ENCODE peak calls at places on chromosomes 16 and 17, in ten cellular contexts. J is B cell; F is activated CD8-positive, alpha-beta T cell treated with anti-CD3 and anti-CD28 coated beads for 36 hours; S is GM23338; R is thoracic aorta; T is MM.1S; P is neural crest cell; M is mammary epithelial cell; O is natural killer cell; W is ascending aorta. Y is an unnamed sample.

GRCh38 chr17:8175795-8176196 is 384 bp downstream of the TMEM107 start:
- DNase-seq in J (no peak), F (peak), S (no peak), R (no peak), T (no peak), P (no peak), M (no peak), O (no peak), W (no peak), Y (peak)

GRCh38 chr17:68600123-68600880 is 865 bp downstream of the FAM20A start:
- DNase-seq in J (peak), F (peak), S (peak), R (no peak), T (no peak), P (peak), M (peak), O (no peak), W (no peak), Y (no peak)

GRCh38 chr16:21001262-21001661 is 100.7 kb downstream of the LYRM1 start:
- DNase-seq in J (no peak), F (peak), S (peak), R (no peak), T (peak), P (no peak), M (no peak), O (no peak), W (no peak), Y (peak)

GRCh38 chr16:52182840-52183239 is 364.1 kb downstream of the TOX3 start:
- DNase-seq in J (no peak), F (no peak), S (no peak), R (no peak), T (no peak), P (no peak), M (no peak), O (no peak), W (no peak), Y (no peak)

GRCh38 chr17:56142325-56142724 is 10.9 kb upstream of the ANKFN1 start:
- DNase-seq in J (no peak), F (no peak), S (no peak), R (no peak), T (no peak), P (no peak), M (peak), O (no peak), W (peak), Y (no peak)

GRCh38 chr16:22055881-22056280 is 36.5 kb upstream of the VWA3A start:
- DNase-seq in J (no peak), F (no peak), S (peak), R (no peak), T (no peak), P (no peak), M (no peak), O (no peak), W (no peak), Y (no peak)

GRCh38 chr16:31073073-31073822 is 792 bp downstream of the ZNF668 start:
- DNase-seq in J (peak), F (peak), S (peak), R (peak), T (peak), P (peak), M (peak), O (peak), W (peak), Y (peak)

GRCh38 chr16:68306633-68307032 is 4.1 kb downstream of the SLC7A6OS start:
- DNase-seq in J (no peak), F (no peak), S (no peak), R (no peak), T (no peak), P (no peak), M (no peak), O (no peak), W (no peak), Y (no peak)

GRCh38 chr16:23362460-23363317 is 60.6 kb downstream of the SCNN1B start:
- DNase-seq in J (no peak), F (no peak), S (no peak), R (no peak), T (no peak), P (no peak), M (peak), O (no peak), W (no peak), Y (peak)

GRCh38 chr17:39200957-39201510 is 951 bp downstream of the RPL19 start:
- DNase-seq in J (no peak), F (no peak), S (no peak), R (no peak), T (peak), P (no peak), M (no peak), O (no peak), W (no peak), Y (no peak)

GRCh38 chr17:74778960-74779359 is 2.8 kb upstream of the NAT9 start:
- DNase-seq in J (no peak), F (no peak), S (no peak), R (no peak), T (no peak), P (no peak), M (no peak), O (no peak), W (no peak), Y (no peak)

GRCh38 chr17:19410101-19410500 is 931 bp upstream of the RNF112 start:
- DNase-seq in J (no peak), F (no peak), S (no peak), R (no peak), T (no peak), P (no peak), M (no peak), O (no peak), W (no peak), Y (no peak)

GRCh38 chr16:67951485-67951884 is 7.6 kb upstream of the LCAT start:
- DNase-seq in J (no peak), F (no peak), S (no peak), R (no peak), T (no peak), P (no peak), M (no peak), O (no peak), W (no peak), Y (no peak)

GRCh38 chr16:89958068-89958467 is 9.5 kb downstream of the DEF8 start:
- DNase-seq in J (no peak), F (no peak), S (peak), R (no peak), T (no peak), P (peak), M (no peak), O (no peak), W (no peak), Y (no peak)

GRCh38 chr16:85350973-85351372 is 238.7 kb upstream of the CIBAR2 start:
- DNase-seq in J (no peak), F (no peak), S (no peak), R (peak), T (no peak), P (no peak), M (peak), O (no peak), W (peak), Y (peak)

GRCh38 chr17:32971171-32971570 is 20.5 kb upstream of the SPACA3 start:
- DNase-seq in J (no peak), F (peak), S (no peak), R (no peak), T (peak), P (no peak), M (peak), O (no peak), W (no peak), Y (no peak)

GRCh38 chr17:27878776-27879562 is 14.2 kb downstream of the LYRM9 start:
- DNase-seq in J (no peak), F (peak), S (no peak), R (no peak), T (no peak), P (no peak), M (no peak), O (no peak), W (no peak), Y (no peak)

GRCh38 chr17:78013683-78014467 is 55.4 kb downstream of the TNRC6C start:
- DNase-seq in J (peak), F (peak), S (peak), R (no peak), T (peak), P (peak), M (peak), O (no peak), W (peak), Y (peak)

GRCh38 chr17:61574542-61575351 is 16.3 kb downstream of the NACA2 start:
- DNase-seq in J (no peak), F (peak), S (peak), R (no peak), T (no peak), P (peak), M (peak), O (no peak), W (no peak), Y (peak)

GRCh38 chr17:80708497-80708896 is 163.9 kb downstream of the RPTOR start:
- DNase-seq in J (no peak), F (no peak), S (no peak), R (no peak), T (no peak), P (no peak), M (no peak), O (no peak), W (no peak), Y (no peak)

GRCh38 chr17:13544292-13544691 is 57.4 kb downstream of the HS3ST3A1 start:
- DNase-seq in J (no peak), F (no peak), S (no peak), R (no peak), T (no peak), P (no peak), M (peak), O (no peak), W (no peak), Y (no peak)

GRCh38 chr17:14864127-14864526 is 401.0 kb downstream of the PMP22 start:
- DNase-seq in J (no peak), F (no peak), S (no peak), R (no peak), T (no peak), P (no peak), M (no peak), O (no peak), W (no peak), Y (no peak)

GRCh38 chr17:62901544-62901943 is 64.5 kb upstream of the TANC2 start:
- DNase-seq in J (no peak), F (no peak), S (no peak), R (no peak), T (no peak), P (no peak), M (no peak), O (no peak), W (no peak), Y (no peak)

GRCh38 chr16:66357523-66357928 is 9.0 kb upstream of the CDH5 start:
- DNase-seq in J (peak), F (peak), S (peak), R (no peak), T (peak), P (peak), M (peak), O (no peak), W (peak), Y (peak)

GRCh38 chr16:55370762-55371482 is 46.9 kb downstream of the IRX6 start:
- DNase-seq in J (no peak), F (peak), S (peak), R (peak), T (peak), P (peak), M (peak), O (no peak), W (peak), Y (peak)
- TF ChIP-seq CTCF in J (peak), F (no peak), S (peak), R (peak), T (peak), P (peak), M (peak), O (no peak), W (peak), Y (no peak)

GRCh38 chr17:1147664-1148063 is 32.1 kb downstream of the ABR start:
- DNase-seq in J (no peak), F (no peak), S (peak), R (no peak), T (peak), P (peak), M (peak), O (no peak), W (peak), Y (peak)
- TF ChIP-seq CTCF in J (no peak), F (no peak), S (peak), R (peak), T (peak), P (peak), M (peak), O (no peak), W (peak), Y (peak)

GRCh38 chr17:36867716-36868115 is 69.6 kb upstream of the LHX1 start:
- DNase-seq in J (no peak), F (no peak), S (no peak), R (no peak), T (no peak), P (no peak), M (no peak), O (no peak), W (no peak), Y (no peak)

GRCh38 chr17:36864827-36865320 is 72.4 kb upstream of the LHX1 start:
- DNase-seq in J (no peak), F (no peak), S (no peak), R (no peak), T (no peak), P (no peak), M (no peak), O (no peak), W (no peak), Y (no peak)

GRCh38 chr17:36869856-36870617 is 67.2 kb upstream of the LHX1 start:
- DNase-seq in J (no peak), F (no peak), S (peak), R (no peak), T (no peak), P (no peak), M (peak), O (no peak), W (no peak), Y (no peak)

GRCh38 chr17:36869441-36869840 is 67.8 kb upstream of the LHX1 start:
- DNase-seq in J (no peak), F (no peak), S (no peak), R (no peak), T (no peak), P (no peak), M (no peak), O (no peak), W (no peak), Y (no peak)

GRCh38 chr17:36870618-36871002 is 66.7 kb upstream of the LHX1 start:
- DNase-seq in J (no peak), F (no peak), S (peak), R (no peak), T (no peak), P (no peak), M (no peak), O (no peak), W (no peak), Y (no peak)
- TF ChIP-seq CTCF in J (no peak), F (no peak), S (peak), R (no peak), T (no peak), P (no peak), M (no peak), O (no peak), W (no peak), Y (no peak)

DNA sequence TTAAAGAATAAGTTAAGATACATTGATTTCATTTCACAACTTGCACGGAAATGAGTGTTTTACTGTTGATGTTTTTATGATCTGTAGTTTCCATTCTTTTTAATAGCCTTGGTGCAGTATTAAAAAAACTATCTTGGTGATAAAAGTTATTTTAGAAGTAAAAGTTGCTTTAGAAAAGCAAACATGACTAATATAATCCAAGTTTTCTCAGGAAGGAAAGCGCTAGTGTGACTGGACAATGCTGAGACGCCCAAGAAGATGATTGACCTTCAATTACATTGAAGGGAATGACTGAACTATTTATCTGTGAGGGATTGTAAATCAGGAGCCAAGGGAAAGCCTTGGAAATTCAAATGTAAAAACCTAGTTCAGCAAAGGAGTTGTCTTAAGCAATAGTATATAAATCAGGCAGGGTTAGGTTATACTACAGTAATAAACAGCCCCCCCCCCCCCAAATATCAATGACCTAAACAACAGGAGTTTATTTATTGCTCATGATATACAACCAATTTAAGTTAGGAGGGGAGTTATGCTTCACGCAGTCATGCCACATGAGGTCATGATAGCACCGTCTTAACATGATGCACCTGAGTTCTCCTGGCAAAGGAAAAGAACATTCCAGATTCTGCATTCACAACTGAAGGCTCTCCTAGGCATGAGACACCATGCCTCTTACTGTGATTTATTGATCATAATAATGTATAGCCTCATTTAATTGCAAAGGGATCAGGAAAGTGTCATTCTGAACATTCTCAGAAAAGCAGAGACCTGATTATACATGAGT is 443.8 kb downstream of the CDH13 start:
- DNase-seq in J (no peak), F (no peak), S (no peak), R (no peak), T (no peak), P (no peak), M (no peak), O (no peak), W (no peak), Y (no peak)
- TF ChIP-seq CTCF in J (no peak), F (no peak), S (no peak), R (no peak), T (no peak), P (no peak), M (no peak), O (no peak), W (no peak), Y (no peak)

DNA sequence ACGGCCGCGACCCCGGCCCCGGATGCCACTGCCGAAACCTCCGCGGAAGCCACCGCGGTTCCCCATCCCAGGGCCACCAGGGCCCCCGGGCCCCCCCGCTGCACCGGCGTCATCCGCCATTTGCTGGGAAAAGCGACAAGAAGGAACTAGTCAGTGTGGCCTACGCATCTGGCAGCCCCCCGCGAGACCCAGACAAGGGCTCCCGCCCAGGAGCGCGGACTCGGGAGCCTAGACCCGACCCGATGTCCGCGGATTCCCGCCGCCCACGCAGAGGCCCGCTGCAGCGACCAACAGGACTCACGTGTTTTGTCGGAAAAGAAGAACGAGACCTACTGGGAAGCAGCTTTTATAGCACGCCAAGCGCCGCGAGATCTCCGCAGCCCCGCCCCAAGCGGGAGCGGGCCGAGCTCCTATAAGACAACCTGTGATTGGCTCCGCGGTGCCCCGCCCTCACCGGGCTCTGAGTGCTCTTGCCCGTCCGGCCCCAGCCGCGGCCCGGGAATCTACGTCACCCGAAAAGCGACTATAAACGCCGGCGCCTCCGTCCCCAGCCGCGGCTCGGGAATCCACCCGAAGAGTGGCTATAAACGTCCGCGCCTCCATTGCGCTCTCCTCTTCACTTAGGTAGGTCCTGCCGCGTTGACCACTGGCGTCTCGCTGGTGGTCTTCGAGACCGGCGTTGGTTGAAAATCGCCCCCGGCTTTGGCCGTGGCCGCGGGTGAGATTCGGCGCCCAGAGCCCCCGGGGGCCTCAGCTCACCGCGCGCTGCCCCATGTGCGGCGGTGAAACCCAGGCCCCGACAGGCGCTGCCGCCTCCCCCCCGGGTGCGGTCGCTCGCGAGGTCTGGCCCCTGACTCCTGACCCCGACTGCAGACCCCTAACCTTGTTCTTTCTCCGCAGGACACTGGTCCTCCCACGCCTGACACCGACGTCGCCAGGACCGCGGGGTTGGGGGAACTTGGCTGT is at the start of gene RPS2:
- DNase-seq in J (peak), F (peak), S (peak), R (peak), T (peak), P (peak), M (peak), O (peak), W (peak), Y (peak)
- TF ChIP-seq CTCF in J (no peak), F (no peak), S (no peak), R (no peak), T (no peak), P (no peak), M (no peak), O (no peak), W (no peak), Y (no peak)

GRCh38 chr17:1170739-1171138 is 9.0 kb downstream of the ABR start:
- DNase-seq in J (no peak), F (peak), S (peak), R (no peak), T (no peak), P (no peak), M (no peak), O (no peak), W (no peak), Y (no peak)
- TF ChIP-seq CTCF in J (peak), F (peak), S (peak), R (no peak), T (peak), P (peak), M (peak), O (no peak), W (no peak), Y (no peak)

GRCh38 chr16:86508028-86508946 is 2.0 kb upstream of the FOXF1 start:
- DNase-seq in J (no peak), F (no peak), S (peak), R (no peak), T (no peak), P (no peak), M (peak), O (no peak), W (no peak), Y (no peak)

GRCh38 chr16:86511317-86512161 is 1.2 kb downstream of the FOXF1 start:
- DNase-seq in J (no peak), F (no peak), S (no peak), R (no peak), T (no peak), P (no peak), M (no peak), O (no peak), W (no peak), Y (no peak)

GRCh38 chr16:86510465-86511261 is at the start of gene FOXF1:
- DNase-seq in J (peak), F (peak), S (peak), R (no peak), T (no peak), P (no peak), M (peak), O (no peak), W (no peak), Y (no peak)

GRCh38 chr16:86508947-86509758 is 1.2 kb upstream of the FOXF1 start:
- DNase-seq in J (peak), F (no peak), S (peak), R (no peak), T (no peak), P (no peak), M (peak), O (no peak), W (no peak), Y (peak)

GRCh38 chr16:86509759-86510464 is 415 bp upstream of the FOXF1 start:
- DNase-seq in J (peak), F (no peak), S (peak), R (no peak), T (no peak), P (no peak), M (peak), O (no peak), W (no peak), Y (peak)
- TF ChIP-seq CTCF in J (no peak), F (no peak), S (no peak), R (no peak), T (no peak), P (no peak), M (no peak), O (no peak), W (no peak), Y (no peak)

GRCh38 chr16:72188512-72188911 is 16.6 kb upstream of the PMFBP1 start:
- DNase-seq in J (no peak), F (no peak), S (no peak), R (no peak), T (no peak), P (no peak), M (no peak), O (no peak), W (no peak), Y (no peak)

GRCh38 chr16:72179592-72179991 is 7.6 kb upstream of the PMFBP1 start:
- DNase-seq in J (no peak), F (no peak), S (no peak), R (no peak), T (no peak), P (no peak), M (no peak), O (no peak), W (no peak), Y (no peak)

DNA sequence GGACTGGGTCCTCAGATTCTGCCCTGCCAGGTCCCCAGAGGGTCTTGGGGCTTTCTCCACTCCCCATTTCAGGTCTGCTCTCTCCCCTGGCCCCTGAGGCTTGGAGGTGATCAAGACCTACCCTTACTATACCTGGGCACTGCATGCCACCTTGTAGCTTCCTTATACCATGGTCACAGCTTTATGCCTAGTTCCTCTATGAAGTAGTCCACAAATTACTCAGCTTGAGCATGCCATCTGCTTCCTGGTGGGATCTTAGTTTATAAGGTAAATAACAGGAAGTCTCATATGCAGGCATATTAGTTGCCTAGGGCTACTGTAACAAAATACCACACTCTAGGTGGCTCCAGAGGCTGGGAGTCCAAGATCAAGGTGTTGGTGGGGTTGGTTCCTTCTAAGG is 11.0 kb upstream of the PMFBP1 start:
- DNase-seq in J (no peak), F (no peak), S (no peak), R (no peak), T (no peak), P (no peak), M (no peak), O (no peak), W (no peak), Y (no peak)
- TF ChIP-seq CTCF in J (no peak), F (no peak), S (no peak), R (no peak), T (no peak), P (no peak), M (no peak), O (no peak), W (no peak), Y (no peak)

GRCh38 chr16:57795431-57795878 is 6.8 kb downstream of the KIFC3 start:
- DNase-seq in J (no peak), F (peak), S (peak), R (no peak), T (peak), P (no peak), M (peak), O (no peak), W (no peak), Y (no peak)
- TF ChIP-seq CTCF in J (no peak), F (peak), S (peak), R (no peak), T (peak), P (peak), M (peak), O (peak), W (peak), Y (no peak)